ENCODE peak calls at places on chromosome 21, in five cellular contexts. M is psoas muscle; P is activated T-cell treated with anti-CD3 and anti-CD28 coated beads, Interleukin-2, amount 50 U/mL, for 72 hours; Z is fibroblast of the conjunctiva; R is AG10803. T is an unnamed sample.
A peak's percentile ranks its signal among the peaks of the same experiment; 100 is the strongest.

GRCh38 chr21:40014394-40014793 is 147.2 kb downstream of the PCP4 start:
- DNase-seq in Z (no peak), M (no peak), P (no peak), R (no peak), T (no peak)

GRCh38 chr21:45417951-45418300 is 13.0 kb downstream of the COL18A1 start:
- DNase-seq in Z (no peak), P (no peak), R (no peak), M (peak; percentile 43), T (no peak)

GRCh38 chr21:42847051-42847707 is 32.2 kb downstream of the WDR4 start:
- DNase-seq in M (peak; percentile 39), R (no peak), Z (no peak), P (no peak), T (no peak)

GRCh38 chr21:33202464-33203363 is 27.0 kb upstream of the IFNAR2 start:
- DNase-seq in R (no peak), P (no peak), Z (no peak), M (no peak), T (no peak)

GRCh38 chr21:14319805-14320204 is 63.1 kb downstream of the HSPA13 start:
- DNase-seq in P (no peak), Z (no peak), M (no peak), R (no peak), T (no peak)

GRCh38 chr21:38840456-38841129 is 34.9 kb downstream of the ETS2 start:
- DNase-seq in Z (no peak), P (no peak), M (no peak), R (no peak), T (no peak)

GRCh38 chr21:9008636-9009035 is 1512.7 kb upstream of the TPTE start:
- DNase-seq in R (no peak), Z (no peak), M (no peak), P (no peak), T (no peak)

GRCh38 chr21:35779690-35780570 is 280.4 kb downstream of the SETD4 start:
- DNase-seq in R (peak; percentile 92), P (no peak), M (no peak), Z (no peak), T (peak; percentile 73)

GRCh38 chr21:28333455-28334108 is 659.1 kb downstream of the LTN1 start:
- DNase-seq in Z (no peak), R (peak; percentile 86), P (no peak), M (no peak), T (peak; percentile 87)

GRCh38 chr21:43006874-43007208 is 32.5 kb downstream of the PKNOX1 start:
- DNase-seq in M (no peak), Z (no peak), R (no peak), P (no peak), T (no peak)

GRCh38 chr21:37338671-37339526 is 27.7 kb upstream of the DYRK1A start:
- DNase-seq in P (no peak), R (peak; percentile 95), Z (peak; percentile 72), M (peak; percentile 78), T (peak; percentile 67)

GRCh38 chr21:34835526-34835925 is 166.7 kb downstream of the CLIC6 start:
- DNase-seq in R (peak; percentile 85), P (no peak), Z (peak; percentile 74), M (no peak), T (no peak)

GRCh38 chr21:40067751-40068150 is 200.5 kb downstream of the PCP4 start:
- DNase-seq in P (no peak), Z (no peak), M (no peak), R (no peak), T (no peak)

GRCh38 chr21:32624726-32625125 is 12.5 kb upstream of the CFAP298 start:
- DNase-seq in R (peak; percentile 6), Z (no peak), P (no peak), M (no peak), T (peak; percentile 61)

GRCh38 chr21:34092241-34092921 is 19.0 kb downstream of the MRPS6 start:
- DNase-seq in R (no peak), M (no peak), P (no peak), Z (no peak), T (peak; percentile 22)

GRCh38 chr21:21436012-21436545 is 437.9 kb downstream of the NCAM2 start:
- DNase-seq in M (no peak), Z (peak; percentile 18), P (no peak), R (peak; percentile 11), T (no peak)

GRCh38 chr21:36753556-36753955 is 54.6 kb downstream of the SIM2 start:
- DNase-seq in M (no peak), Z (no peak), P (no peak), R (peak; percentile 56), T (peak; percentile 78)

GRCh38 chr21:40153351-40153750 is 286.1 kb downstream of the PCP4 start:
- DNase-seq in R (no peak), Z (no peak), M (no peak), P (no peak), T (no peak)

GRCh38 chr21:28605138-28605537 is 387.5 kb downstream of the LTN1 start:
- DNase-seq in Z (no peak), M (no peak), R (no peak), P (no peak), T (no peak)